ENCODE peak calls at places on chromosomes 6 and 20, in ten cellular contexts. U is GM12865; S is heart right ventricle; K is cardiac fibroblast; O is T-helper 17 cell; H is activated T-helper 1 cell treated with anti-CD3 and anti-CD28 coated beads, Interleukin-12 subunit alpha, Interleukin-12 subunit beta, Interleukin-2, Interleukin-4 antibody, amounts not matched to agents 30 ng/mL and 10 ng/mL and 1 ng/mL, durations not matched to agents 14 hours and 24 hours and 36 hours; D is AML-193; C is mesendoderm; J is left lung; A is stimulated activated CD4-positive, alpha-beta T cell treated with anti-CD3 and anti-CD28 coated beads, Interleukin-15, amount 100 ng/mL, for 1 hour. P is an unnamed sample.

GRCh38 chr6:90611543-90611864 is 24.6 kb upstream of the MAP3K7 start:
- DNase-seq in H (no peak), K (no peak), J (no peak), D (no peak), C (no peak), U (no peak), S (no peak), A (no peak), O (no peak), P (no peak)

GRCh38 chr6:99458319-99458718 is 33.2 kb upstream of the PNISR start:
- DNase-seq in D (peak), J (no peak), S (no peak), A (no peak), O (no peak), H (no peak), K (peak), U (peak), C (peak), P (no peak)

GRCh38 chr6:19803331-19804330 is 33.5 kb upstream of the ID4 start:
- DNase-seq in J (no peak), D (no peak), H (no peak), U (no peak), O (no peak), C (no peak), A (no peak), K (peak), S (no peak), P (no peak)

GRCh38 chr6:15527838-15528617 is 134.8 kb downstream of the DTNBP1 start:
- DNase-seq in D (no peak), S (no peak), O (no peak), A (no peak), C (no peak), J (no peak), K (peak), H (no peak), U (no peak), P (no peak)

GRCh38 chr6:53119772-53120409 is 28.8 kb downstream of the GCM1 start:
- DNase-seq in H (no peak), J (no peak), A (no peak), U (no peak), O (no peak), S (no peak), C (peak), D (no peak), K (peak), P (no peak)

GRCh38 chr20:34705383-34706021 is 1.4 kb downstream of the TP53INP2 start:
- DNase-seq in D (peak), U (no peak), A (no peak), O (no peak), J (no peak), C (peak), S (peak), H (no peak), K (peak), P (no peak)

GRCh38 chr6:53440331-53440730 is 91.6 kb upstream of the ELOVL5 start:
- DNase-seq in U (no peak), K (peak), J (no peak), A (no peak), D (peak), H (no peak), O (no peak), C (peak), S (no peak), P (no peak)

GRCh38 chr20:57399587-57400261 is 8.5 kb downstream of the RBM38 start:
- DNase-seq in K (no peak), U (peak), H (peak), S (peak), A (no peak), J (peak), O (peak), C (no peak), D (no peak), P (peak)

GRCh38 chr6:129604321-129604720 is 105.7 kb downstream of the ARHGAP18 start:
- DNase-seq in A (no peak), H (no peak), S (no peak), U (no peak), J (no peak), C (no peak), D (no peak), K (no peak), O (no peak), P (no peak)

GRCh38 chr6:161284653-161285052 is 10.8 kb upstream of the AGPAT4 start:
- DNase-seq in H (no peak), U (no peak), O (no peak), C (no peak), S (no peak), K (no peak), D (no peak), A (no peak), J (no peak), P (no peak)

GRCh38 chr6:116392158-116393032 is 21.6 kb downstream of the DSE start:
- DNase-seq in U (peak), C (no peak), A (no peak), O (peak), J (no peak), D (peak), H (no peak), K (peak), S (no peak), P (no peak)

GRCh38 chr6:77089776-77090175 is 373.5 kb downstream of the HTR1B start:
- DNase-seq in U (no peak), O (no peak), S (no peak), C (no peak), J (no peak), H (no peak), K (peak), D (no peak), A (no peak), P (no peak)

GRCh38 chr6:147161974-147162495 is 42.2 kb upstream of the STXBP5 start:
- DNase-seq in O (no peak), H (no peak), C (no peak), A (no peak), S (no peak), J (no peak), D (no peak), K (peak), U (no peak), P (no peak)

GRCh38 chr20:62651285-62652021 is 9.2 kb downstream of the SLCO4A1 start:
- DNase-seq in C (no peak), O (peak), S (peak), A (peak), K (no peak), U (peak), D (no peak), J (no peak), H (peak), P (peak)

GRCh38 chr20:33732166-33732970 is 572 bp downstream of the ZNF341 start:
- DNase-seq in A (peak), D (peak), H (peak), S (peak), U (no peak), J (peak), K (no peak), C (no peak), O (no peak), P (peak)

GRCh38 chr20:16760431-16761304 is 12.5 kb downstream of the OTOR start:
- DNase-seq in C (peak), U (no peak), A (no peak), J (no peak), O (no peak), D (no peak), K (no peak), S (no peak), H (no peak), P (no peak)

GRCh38 chr6:169650959-169651292 is 50.9 kb downstream of the WDR27 start:
- DNase-seq in J (no peak), D (no peak), U (no peak), K (no peak), H (no peak), S (no peak), A (no peak), C (no peak), O (no peak), P (no peak)

GRCh38 chr6:50925548-50925947 is 106.9 kb downstream of the TFAP2B start:
- DNase-seq in A (no peak), C (peak), S (no peak), D (no peak), H (no peak), K (no peak), O (no peak), U (no peak), J (no peak), P (no peak)

GRCh38 chr20:60501048-60501447 is 542.8 kb downstream of the CDH26 start:
- DNase-seq in U (no peak), O (no peak), J (no peak), S (no peak), C (no peak), A (no peak), H (no peak), K (no peak), D (no peak), P (no peak)

GRCh38 chr6:43294536-43294935 is 3.5 kb upstream of the SLC22A7 start:
- DNase-seq in A (no peak), J (no peak), S (no peak), C (no peak), H (no peak), K (no peak), U (no peak), O (no peak), D (no peak), P (no peak)

GRCh38 chr6:11732036-11732545 is 46.5 kb downstream of the ADTRP start:
- DNase-seq in U (peak), J (peak), A (peak), H (peak), C (no peak), K (peak), O (no peak), D (peak), S (peak), P (peak)

GRCh38 chr6:38155144-38155543 is 335.6 kb downstream of the ZFAND3 start:
- DNase-seq in C (no peak), S (peak), U (no peak), D (no peak), H (no peak), O (no peak), J (no peak), K (peak), A (no peak), P (no peak)

GRCh38 chr6:138204303-138204702 is 14.0 kb downstream of the PBOV1 start:
- DNase-seq in D (no peak), K (no peak), A (no peak), O (no peak), H (no peak), U (no peak), C (no peak), S (no peak), J (no peak), P (no peak)

GRCh38 chr6:155121699-155122098 is 126.6 kb downstream of the TIAM2 start:
- DNase-seq in O (no peak), K (no peak), S (no peak), A (no peak), C (peak), J (no peak), U (no peak), D (no peak), H (no peak), P (no peak)